ENCODE peak calls at places on chromosomes 5 and 9, in five cellular contexts. One of them, this sample, is unnamed.

GRCh38 chr5:90547072-90547536 is 11.5 kb upstream of the ADGRV1 start:
- DNase-seq in fibroblast of mammary gland: no peak
- DNase-seq in right lobe of liver: no peak
- DNase-seq in upper lobe of left lung: no peak
- DNase-seq in CD8-positive, alpha-beta memory T cell: no peak
- DNase-seq in this sample: no peak

GRCh38 chr5:179495906-179496455 is 54.4 kb upstream of the RUFY1 start:
- DNase-seq in right lobe of liver: no peak
- DNase-seq in fibroblast of mammary gland: no peak
- DNase-seq in CD8-positive, alpha-beta memory T cell: no peak
- DNase-seq in upper lobe of left lung: no peak
- DNase-seq in this sample: no peak

GRCh38 chr9:97605246-97605645 is 27.9 kb downstream of the TSTD2 start:
- DNase-seq in upper lobe of left lung: no peak
- DNase-seq in fibroblast of mammary gland: no peak
- DNase-seq in right lobe of liver: no peak
- DNase-seq in CD8-positive, alpha-beta memory T cell: no peak
- DNase-seq in this sample: no peak

GRCh38 chr9:89664896-89665329 is 60.1 kb downstream of the GADD45G start:
- DNase-seq in CD8-positive, alpha-beta memory T cell: no peak
- DNase-seq in fibroblast of mammary gland: no peak
- DNase-seq in upper lobe of left lung: peak
- DNase-seq in right lobe of liver: peak
- DNase-seq in this sample: no peak

GRCh38 chr5:139856694-139857093 is 61.1 kb downstream of the PSD2 start:
- DNase-seq in CD8-positive, alpha-beta memory T cell: no peak
- DNase-seq in upper lobe of left lung: no peak
- DNase-seq in right lobe of liver: no peak
- DNase-seq in fibroblast of mammary gland: no peak
- DNase-seq in this sample: no peak

GRCh38 chr5:134275822-134276221 is 49.9 kb upstream of the PPP2CA start:
- DNase-seq in CD8-positive, alpha-beta memory T cell: no peak
- DNase-seq in fibroblast of mammary gland: no peak
- DNase-seq in right lobe of liver: no peak
- DNase-seq in upper lobe of left lung: no peak
- DNase-seq in this sample: no peak

GRCh38 chr9:115162946-115163345 is 45.0 kb upstream of the TNC start:
- DNase-seq in CD8-positive, alpha-beta memory T cell: no peak
- DNase-seq in upper lobe of left lung: no peak
- DNase-seq in right lobe of liver: no peak
- DNase-seq in fibroblast of mammary gland: no peak
- DNase-seq in this sample: peak

GRCh38 chr5:139893873-139894272 is 98.3 kb downstream of the PSD2 start:
- DNase-seq in upper lobe of left lung: peak
- DNase-seq in right lobe of liver: no peak
- DNase-seq in CD8-positive, alpha-beta memory T cell: no peak
- DNase-seq in fibroblast of mammary gland: no peak
- DNase-seq in this sample: no peak

GRCh38 chr9:126614088-126614454 is 343 bp downstream of the LMX1B start:
- DNase-seq in right lobe of liver: no peak
- DNase-seq in CD8-positive, alpha-beta memory T cell: no peak
- DNase-seq in fibroblast of mammary gland: no peak
- DNase-seq in upper lobe of left lung: peak
- DNase-seq in this sample: no peak

GRCh38 chr5:10678236-10678635 is 82.8 kb downstream of the DAP start:
- DNase-seq in CD8-positive, alpha-beta memory T cell: no peak
- DNase-seq in upper lobe of left lung: peak
- DNase-seq in right lobe of liver: no peak
- DNase-seq in fibroblast of mammary gland: no peak
- DNase-seq in this sample: peak

GRCh38 chr9:136331556-136332481 is 4.5 kb downstream of the GPSM1 start:
- DNase-seq in right lobe of liver: no peak
- DNase-seq in CD8-positive, alpha-beta memory T cell: no peak
- DNase-seq in fibroblast of mammary gland: no peak
- DNase-seq in upper lobe of left lung: peak
- DNase-seq in this sample: no peak

GRCh38 chr9:77218612-77219011 is 41.3 kb downstream of the VPS13A start:
- DNase-seq in CD8-positive, alpha-beta memory T cell: no peak
- DNase-seq in upper lobe of left lung: no peak
- DNase-seq in right lobe of liver: no peak
- DNase-seq in fibroblast of mammary gland: peak
- DNase-seq in this sample: peak

GRCh38 chr9:76534031-76534430 is 75.0 kb downstream of the GCNT1 start:
- DNase-seq in right lobe of liver: no peak
- DNase-seq in fibroblast of mammary gland: peak
- DNase-seq in upper lobe of left lung: no peak
- DNase-seq in CD8-positive, alpha-beta memory T cell: no peak
- DNase-seq in this sample: peak

GRCh38 chr9:136694163-136694864 is 7.1 kb upstream of the AGPAT2 start:
- DNase-seq in upper lobe of left lung: peak
- DNase-seq in right lobe of liver: peak
- DNase-seq in fibroblast of mammary gland: peak
- DNase-seq in CD8-positive, alpha-beta memory T cell: no peak
- DNase-seq in this sample: peak

GRCh38 chr5:138635268-138635667 is 60.1 kb upstream of the HSPA9 start:
- DNase-seq in CD8-positive, alpha-beta memory T cell: no peak
- DNase-seq in upper lobe of left lung: no peak
- DNase-seq in fibroblast of mammary gland: peak
- DNase-seq in right lobe of liver: no peak
- DNase-seq in this sample: peak

GRCh38 chr5:175800656-175801081 is 70.7 kb upstream of the CPLX2 start:
- DNase-seq in CD8-positive, alpha-beta memory T cell: no peak
- DNase-seq in fibroblast of mammary gland: peak
- DNase-seq in right lobe of liver: no peak
- DNase-seq in upper lobe of left lung: no peak
- DNase-seq in this sample: peak

GRCh38 chr5:67010684-67011409 is 185.8 kb downstream of the CD180 start:
- DNase-seq in CD8-positive, alpha-beta memory T cell: no peak
- DNase-seq in upper lobe of left lung: no peak
- DNase-seq in right lobe of liver: no peak
- DNase-seq in fibroblast of mammary gland: peak
- DNase-seq in this sample: peak

GRCh38 chr5:95798048-95798447 is 24.5 kb downstream of the GLRX start:
- DNase-seq in fibroblast of mammary gland: no peak
- DNase-seq in right lobe of liver: no peak
- DNase-seq in upper lobe of left lung: no peak
- DNase-seq in CD8-positive, alpha-beta memory T cell: no peak
- DNase-seq in this sample: no peak

GRCh38 chr9:126144617-126145456 is 181.8 kb upstream of the MVB12B start:
- DNase-seq in right lobe of liver: no peak
- DNase-seq in upper lobe of left lung: no peak
- DNase-seq in fibroblast of mammary gland: no peak
- DNase-seq in CD8-positive, alpha-beta memory T cell: no peak
- DNase-seq in this sample: no peak

GRCh38 chr5:85488295-85488694 is 1103.6 kb upstream of the EDIL3 start:
- DNase-seq in right lobe of liver: no peak
- DNase-seq in upper lobe of left lung: no peak
- DNase-seq in fibroblast of mammary gland: no peak
- DNase-seq in CD8-positive, alpha-beta memory T cell: no peak
- DNase-seq in this sample: no peak

GRCh38 chr5:135308752-135309151 is 90.3 kb downstream of the MACROH2A1 start:
- DNase-seq in right lobe of liver: no peak
- DNase-seq in upper lobe of left lung: no peak
- DNase-seq in fibroblast of mammary gland: peak
- DNase-seq in CD8-positive, alpha-beta memory T cell: no peak
- DNase-seq in this sample: peak

GRCh38 chr5:71782393-71782770 is 63.3 kb downstream of the CARTPT start:
- DNase-seq in fibroblast of mammary gland: no peak
- DNase-seq in right lobe of liver: no peak
- DNase-seq in upper lobe of left lung: no peak
- DNase-seq in CD8-positive, alpha-beta memory T cell: no peak
- DNase-seq in this sample: no peak
- H3K4me3 ChIP-seq in fibroblast of mammary gland: no peak
- H3K4me3 ChIP-seq in right lobe of liver: no peak
- H3K4me3 ChIP-seq in upper lobe of left lung: no peak
- H3K4me3 ChIP-seq in CD8-positive, alpha-beta memory T cell: peak
- H3K4me3 ChIP-seq in this sample: no peak

GRCh38 chr5:103258957-103259704 is 568 bp downstream of the MACIR start:
- DNase-seq in CD8-positive, alpha-beta memory T cell: peak
- DNase-seq in fibroblast of mammary gland: peak
- DNase-seq in upper lobe of left lung: peak
- DNase-seq in right lobe of liver: peak
- DNase-seq in this sample: peak

GRCh38 chr5:103262422-103262871 is 3.9 kb downstream of the MACIR start:
- DNase-seq in right lobe of liver: no peak
- DNase-seq in CD8-positive, alpha-beta memory T cell: no peak
- DNase-seq in upper lobe of left lung: no peak
- DNase-seq in fibroblast of mammary gland: peak
- DNase-seq in this sample: peak

GRCh38 chr5:103263054-103263453 is 4.5 kb downstream of the MACIR start:
- DNase-seq in upper lobe of left lung: no peak
- DNase-seq in CD8-positive, alpha-beta memory T cell: no peak
- DNase-seq in fibroblast of mammary gland: no peak
- DNase-seq in right lobe of liver: no peak
- DNase-seq in this sample: peak

GRCh38 chr5:103259705-103260355 is 1.3 kb downstream of the MACIR start:
- DNase-seq in upper lobe of left lung: no peak
- DNase-seq in CD8-positive, alpha-beta memory T cell: peak
- DNase-seq in right lobe of liver: no peak
- DNase-seq in fibroblast of mammary gland: peak
- DNase-seq in this sample: peak

DNA sequence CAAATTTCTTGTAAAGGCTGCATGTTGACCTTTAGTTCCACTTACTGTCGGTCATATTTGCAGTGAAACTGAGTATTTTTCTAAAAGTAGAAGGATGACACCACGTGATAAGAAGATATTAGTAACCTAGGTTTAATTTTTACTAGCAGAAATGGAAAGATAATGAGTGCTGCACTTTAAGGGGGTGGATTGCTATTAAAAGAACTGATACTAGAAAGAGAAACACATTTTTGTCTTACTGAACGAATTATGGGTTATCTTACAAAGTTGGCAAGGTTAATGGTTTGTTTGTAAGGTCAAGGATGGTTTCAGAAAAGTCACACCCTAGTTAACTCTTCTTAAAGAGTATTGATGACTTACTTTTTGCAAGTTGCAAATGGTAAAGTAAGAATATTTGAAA is 2.4 kb downstream of the MACIR start:
- DNase-seq in CD8-positive, alpha-beta memory T cell: no peak
- DNase-seq in upper lobe of left lung: no peak
- DNase-seq in fibroblast of mammary gland: no peak
- DNase-seq in right lobe of liver: no peak
- DNase-seq in this sample: no peak
- H3K4me3 ChIP-seq in CD8-positive, alpha-beta memory T cell: no peak
- H3K4me3 ChIP-seq in upper lobe of left lung: no peak
- H3K4me3 ChIP-seq in fibroblast of mammary gland: no peak
- H3K4me3 ChIP-seq in right lobe of liver: no peak
- H3K4me3 ChIP-seq in this sample: peak

GRCh38 chr5:531749-532315 is 7.6 kb upstream of the SLC9A3 start:
- DNase-seq in CD8-positive, alpha-beta memory T cell: no peak
- DNase-seq in upper lobe of left lung: no peak
- DNase-seq in right lobe of liver: no peak
- DNase-seq in fibroblast of mammary gland: no peak
- DNase-seq in this sample: no peak
- H3K4me3 ChIP-seq in CD8-positive, alpha-beta memory T cell: no peak
- H3K4me3 ChIP-seq in upper lobe of left lung: no peak
- H3K4me3 ChIP-seq in right lobe of liver: no peak
- H3K4me3 ChIP-seq in fibroblast of mammary gland: no peak
- H3K4me3 ChIP-seq in this sample: no peak

DNA sequence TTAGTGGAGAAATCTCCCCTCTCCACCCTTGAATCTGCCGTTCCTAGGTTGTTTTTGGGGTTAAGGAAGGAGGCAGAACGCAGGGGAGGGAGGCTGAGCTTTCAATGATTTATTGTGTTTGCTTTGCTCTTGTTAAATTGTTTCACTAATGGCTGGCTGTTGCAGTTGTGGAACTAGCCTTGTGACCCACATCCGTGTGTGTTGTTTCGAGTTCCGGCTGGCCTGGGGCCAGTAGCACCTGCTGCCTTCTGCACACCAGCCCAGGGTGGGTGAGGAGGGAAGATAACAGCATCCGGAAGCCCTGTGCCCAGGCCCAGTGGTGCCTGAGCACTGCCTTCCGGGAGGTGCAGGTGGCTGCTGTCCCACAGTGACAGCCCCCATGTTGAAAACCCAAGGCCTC is 3.6 kb downstream of the ERGIC1 start:
- DNase-seq in CD8-positive, alpha-beta memory T cell: peak
- DNase-seq in right lobe of liver: peak
- DNase-seq in upper lobe of left lung: peak
- DNase-seq in fibroblast of mammary gland: no peak
- DNase-seq in this sample: no peak
- H3K4me3 ChIP-seq in CD8-positive, alpha-beta memory T cell: peak
- H3K4me3 ChIP-seq in right lobe of liver: no peak
- H3K4me3 ChIP-seq in upper lobe of left lung: no peak
- H3K4me3 ChIP-seq in fibroblast of mammary gland: no peak
- H3K4me3 ChIP-seq in this sample: no peak

DNA sequence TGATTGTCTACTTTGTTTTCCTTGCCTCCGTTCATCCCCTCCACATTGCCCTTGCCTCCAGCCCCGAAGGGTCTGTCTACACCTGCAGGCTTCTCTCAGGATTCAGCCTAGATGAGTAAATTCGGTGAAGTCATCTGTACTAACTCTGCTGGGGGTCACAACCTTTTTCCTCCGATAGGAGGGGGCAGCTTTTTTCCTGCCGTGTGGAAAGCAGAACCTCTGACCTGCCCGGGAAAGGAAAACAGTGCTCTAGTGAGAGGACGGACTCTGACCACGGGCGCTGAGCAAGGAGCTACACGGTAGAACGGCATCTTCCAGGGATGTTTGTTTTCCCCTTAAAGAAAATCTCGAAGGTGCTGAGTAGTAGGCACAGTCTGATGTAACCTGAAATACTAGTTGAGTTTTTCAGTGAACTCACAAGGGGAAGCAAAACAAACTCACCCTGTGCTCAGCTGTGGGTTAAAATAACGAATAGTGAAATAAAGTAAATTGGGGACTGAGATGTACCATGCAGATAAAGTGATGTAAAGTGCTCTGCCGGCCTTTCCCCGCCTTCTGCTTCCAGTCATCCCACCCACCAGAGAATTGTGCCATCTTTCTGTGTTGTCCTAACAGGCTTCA is 281.8 kb downstream of the AOPEP start:
- DNase-seq in right lobe of liver: peak
- DNase-seq in upper lobe of left lung: no peak
- DNase-seq in CD8-positive, alpha-beta memory T cell: no peak
- DNase-seq in fibroblast of mammary gland: no peak
- DNase-seq in this sample: no peak
- H3K4me3 ChIP-seq in right lobe of liver: no peak
- H3K4me3 ChIP-seq in upper lobe of left lung: no peak
- H3K4me3 ChIP-seq in CD8-positive, alpha-beta memory T cell: no peak
- H3K4me3 ChIP-seq in fibroblast of mammary gland: no peak
- H3K4me3 ChIP-seq in this sample: peak